ENCODE peak calls at places on chromosomes 2 and 18, in five cellular contexts. V, I, B, L and K are unnamed samples.

GRCh38 chr2:43458002-43458628 is 137.7 kb downstream of the THADA start:
- DNase-seq in V (no peak), I (no peak), B (peak), L (peak), K (no peak)

GRCh38 chr18:46319793-46320192 is 215.6 kb downstream of the HAUS1 start:
- DNase-seq in V (no peak), I (no peak), B (peak), L (no peak), K (peak)

GRCh38 chr2:110674620-110675555 is 3.0 kb downstream of the BUB1 start:
- DNase-seq in V (no peak), I (no peak), B (peak), L (peak), K (peak)

GRCh38 chr18:10051877-10052631 is 138.2 kb downstream of the VAPA start:
- DNase-seq in V (no peak), I (no peak), B (peak), L (no peak), K (no peak)

GRCh38 chr2:156753766-156754165 is 317.6 kb downstream of the GPD2 start:
- DNase-seq in V (no peak), I (no peak), B (no peak), L (no peak), K (no peak)

GRCh38 chr18:56235773-56236115 is 402.6 kb downstream of the TXNL1 start:
- DNase-seq in V (no peak), I (no peak), B (no peak), L (no peak), K (no peak)

GRCh38 chr2:3302751-3303582 is 74.7 kb downstream of the EIPR1 start:
- DNase-seq in V (no peak), I (no peak), B (no peak), L (no peak), K (no peak)

GRCh38 chr2:72040629-72041403 is 106.8 kb downstream of the CYP26B1 start:
- DNase-seq in V (no peak), I (no peak), B (peak), L (no peak), K (no peak)

GRCh38 chr18:14122099-14122498 is 10.1 kb downstream of the ZNF519 start:
- DNase-seq in V (no peak), I (no peak), B (no peak), L (no peak), K (no peak)

GRCh38 chr2:2834530-2835254 is 503.6 kb upstream of the MYT1L start:
- DNase-seq in V (no peak), I (no peak), B (no peak), L (no peak), K (no peak)

GRCh38 chr18:22171839-22172582 is 2.6 kb downstream of the GATA6 start:
- DNase-seq in V (peak), I (no peak), B (peak), L (no peak), K (no peak)

GRCh38 chr2:37635359-37636208 is 35.9 kb downstream of the CDC42EP3 start:
- DNase-seq in V (no peak), I (peak), B (peak), L (no peak), K (no peak)

GRCh38 chr2:205166749-205167148 is 515.6 kb upstream of the NRP2 start:
- DNase-seq in V (no peak), I (no peak), B (no peak), L (no peak), K (no peak)

GRCh38 chr2:75896779-75897366 is 186.2 kb upstream of the GCFC2 start:
- DNase-seq in V (peak), I (no peak), B (no peak), L (peak), K (peak)

GRCh38 chr2:136255648-136256461 is 137.9 kb upstream of the CXCR4 start:
- DNase-seq in V (no peak), I (no peak), B (no peak), L (no peak), K (no peak)

GRCh38 chr18:9984025-9984424 is 70.2 kb downstream of the VAPA start:
- DNase-seq in V (no peak), I (no peak), B (no peak), L (no peak), K (no peak)

GRCh38 chr2:239040152-239040761 is 192.4 kb downstream of the TWIST2 start:
- DNase-seq in V (no peak), I (no peak), B (no peak), L (no peak), K (no peak)